ENCODE peak calls at places on chromosomes 16 and 17, in eight cellular contexts. M, S, U, G, A, Y, T and K are unnamed samples.

GRCh38 chr17:50920041-50920410 is 53.9 kb upstream of the TOB1 start:
- DNase-seq in M (no peak), S (no peak), U (no peak), G (no peak), A (no peak), Y (no peak), T (no peak), K (no peak)

GRCh38 chr17:17739388-17740066 is 58.3 kb downstream of the RAI1 start:
- DNase-seq in M (no peak), S (no peak), U (no peak), G (no peak), A (peak), Y (peak), T (no peak), K (peak)

GRCh38 chr16:13143551-13143950 is 242.2 kb downstream of the SHISA9 start:
- DNase-seq in M (no peak), S (no peak), U (no peak), G (no peak), A (no peak), Y (no peak), T (no peak), K (no peak)

GRCh38 chr16:87945351-87946042 is 5.7 kb upstream of the BANP start:
- DNase-seq in M (peak), S (no peak), U (peak), G (no peak), A (peak), Y (peak), T (peak), K (peak)

GRCh38 chr16:28910046-28911031 is 14.7 kb downstream of the RABEP2 start:
- DNase-seq in M (peak), S (no peak), U (no peak), G (no peak), A (peak), Y (no peak), T (no peak), K (no peak)

GRCh38 chr17:66494023-66494803 is 191.8 kb downstream of the PRKCA start:
- DNase-seq in M (no peak), S (no peak), U (no peak), G (no peak), A (no peak), Y (no peak), T (no peak), K (peak)

GRCh38 chr16:81532491-81533174 is 88.0 kb downstream of the CMIP start:
- DNase-seq in M (no peak), S (no peak), U (peak), G (no peak), A (peak), Y (no peak), T (peak), K (no peak)

GRCh38 chr16:1310832-1311200 is 1.4 kb downstream of the UBE2I start:
- DNase-seq in M (no peak), S (no peak), U (peak), G (no peak), A (no peak), Y (no peak), T (no peak), K (no peak)

GRCh38 chr16:28544998-28545397 is 6.2 kb upstream of the NUPR1 start:
- DNase-seq in M (no peak), S (no peak), U (no peak), G (no peak), A (no peak), Y (no peak), T (no peak), K (no peak)

GRCh38 chr17:41695134-41695661 is 6.5 kb downstream of the EIF1 start:
- DNase-seq in M (no peak), S (no peak), U (no peak), G (no peak), A (no peak), Y (no peak), T (no peak), K (no peak)

GRCh38 chr17:62179525-62180161 is 114.6 kb upstream of the MED13 start:
- DNase-seq in M (no peak), S (no peak), U (no peak), G (no peak), A (no peak), Y (no peak), T (no peak), K (peak)

GRCh38 chr16:54283735-54284318 is 2.8 kb downstream of the IRX3 start:
- DNase-seq in M (no peak), S (no peak), U (peak), G (no peak), A (no peak), Y (no peak), T (no peak), K (no peak)

GRCh38 chr16:27657811-27658210 is 107.9 kb downstream of the KATNIP start:
- DNase-seq in M (no peak), S (no peak), U (no peak), G (no peak), A (no peak), Y (no peak), T (no peak), K (no peak)

GRCh38 chr17:12789075-12789975 is at the start of gene ARHGAP44:
- DNase-seq in M (no peak), S (no peak), U (peak), G (no peak), A (peak), Y (peak), T (peak), K (peak)

GRCh38 chr16:5639531-5639930 is 541.9 kb upstream of the EEF2KMT start:
- DNase-seq in M (no peak), S (no peak), U (no peak), G (no peak), A (no peak), Y (no peak), T (no peak), K (no peak)

GRCh38 chr16:58649707-58650106 is 20.1 kb upstream of the CNOT1 start:
- DNase-seq in M (no peak), S (no peak), U (no peak), G (no peak), A (peak), Y (no peak), T (no peak), K (no peak)

GRCh38 chr16:346587-346986 is 5.9 kb downstream of the AXIN1 start:
- DNase-seq in M (no peak), S (no peak), U (no peak), G (no peak), A (no peak), Y (no peak), T (no peak), K (peak)

GRCh38 chr17:28963212-28963611 is 11.9 kb upstream of the PHF12 start:
- DNase-seq in M (no peak), S (no peak), U (no peak), G (no peak), A (no peak), Y (peak), T (no peak), K (no peak)

GRCh38 chr17:46763416-46763815 is 55.1 kb downstream of the WNT3 start:
- DNase-seq in M (no peak), S (no peak), U (no peak), G (no peak), A (no peak), Y (no peak), T (no peak), K (no peak)

GRCh38 chr16:51407921-51408320 is 256.9 kb upstream of the SALL1 start:
- DNase-seq in M (no peak), S (no peak), U (no peak), G (no peak), A (no peak), Y (no peak), T (no peak), K (no peak)

GRCh38 chr17:78383725-78384471 is 5.4 kb downstream of the PGS1 start:
- DNase-seq in M (no peak), S (peak), U (no peak), G (peak), A (peak), Y (peak), T (peak), K (peak)

GRCh38 chr17:49035470-49036269 is 38.5 kb downstream of the IGF2BP1 start:
- DNase-seq in M (peak), S (no peak), U (peak), G (no peak), A (peak), Y (no peak), T (peak), K (peak)

GRCh38 chr17:67992541-67993152 is 3.6 kb downstream of the C17orf58 start:
- DNase-seq in M (no peak), S (no peak), U (no peak), G (no peak), A (no peak), Y (no peak), T (no peak), K (peak)

GRCh38 chr17:40517981-40518380 is 16.6 kb upstream of the TNS4 start:
- DNase-seq in M (no peak), S (no peak), U (no peak), G (no peak), A (no peak), Y (peak), T (no peak), K (no peak)

GRCh38 chr16:50643192-50643591 is 37.9 kb downstream of the SNX20 start:
- DNase-seq in M (no peak), S (no peak), U (no peak), G (no peak), A (no peak), Y (no peak), T (no peak), K (no peak)

GRCh38 chr16:48918520-48919258 is 308.7 kb upstream of the N4BP1 start:
- DNase-seq in M (no peak), S (no peak), U (no peak), G (no peak), A (no peak), Y (no peak), T (no peak), K (no peak)

GRCh38 chr17:42120161-42121065 is 754 bp downstream of the KAT2A start:
- DNase-seq in M (no peak), S (no peak), U (peak), G (no peak), A (no peak), Y (no peak), T (no peak), K (no peak)

GRCh38 chr17:20206068-20206467 is 196.9 kb downstream of the SPECC1 start:
- DNase-seq in M (no peak), S (no peak), U (no peak), G (no peak), A (no peak), Y (no peak), T (no peak), K (peak)